ENCODE peak calls at places on chromosomes 5 and 9, in ten cellular contexts. One of them, this sample, is unnamed.
A peak's percentile ranks its signal among the peaks of the same experiment; 100 is the strongest.

GRCh38 chr9:33148367-33149019 is 18.6 kb downstream of the B4GALT1 start:
- DNase-seq in naive thymus-derived CD8-positive, alpha-beta T cell: no peak
- DNase-seq in EL: no peak
- DNase-seq in smooth muscle cell of the brain vasculature: no peak
- DNase-seq in choroid plexus epithelial cell: no peak
- DNase-seq in hepatocyte: no peak
- DNase-seq in posterior cingulate gyrus: no peak
- DNase-seq in CD8-positive, alpha-beta T cell: no peak
- DNase-seq in NCI-H524: no peak
- DNase-seq in aorta: no peak
- DNase-seq in this sample: no peak

GRCh38 chr5:54362992-54363630 is 52.7 kb upstream of the ARL15 start:
- DNase-seq in naive thymus-derived CD8-positive, alpha-beta T cell: no peak
- DNase-seq in EL: peak; percentile 58
- DNase-seq in smooth muscle cell of the brain vasculature: no peak
- DNase-seq in choroid plexus epithelial cell: no peak
- DNase-seq in hepatocyte: no peak
- DNase-seq in posterior cingulate gyrus: no peak
- DNase-seq in CD8-positive, alpha-beta T cell: no peak
- DNase-seq in NCI-H524: no peak
- DNase-seq in aorta: no peak
- DNase-seq in this sample: no peak

GRCh38 chr9:8074645-8075044 is 275.1 kb upstream of the DMAC1 start:
- DNase-seq in naive thymus-derived CD8-positive, alpha-beta T cell: no peak
- DNase-seq in EL: no peak
- DNase-seq in smooth muscle cell of the brain vasculature: no peak
- DNase-seq in choroid plexus epithelial cell: no peak
- DNase-seq in hepatocyte: no peak
- DNase-seq in posterior cingulate gyrus: no peak
- DNase-seq in CD8-positive, alpha-beta T cell: no peak
- DNase-seq in NCI-H524: no peak
- DNase-seq in aorta: no peak
- DNase-seq in this sample: no peak

GRCh38 chr5:180636403-180637075 is 12.9 kb downstream of the FLT4 start:
- DNase-seq in naive thymus-derived CD8-positive, alpha-beta T cell: no peak
- DNase-seq in EL: peak; percentile 76
- DNase-seq in smooth muscle cell of the brain vasculature: no peak
- DNase-seq in choroid plexus epithelial cell: peak; percentile 20
- DNase-seq in hepatocyte: no peak
- DNase-seq in posterior cingulate gyrus: no peak
- DNase-seq in CD8-positive, alpha-beta T cell: no peak
- DNase-seq in NCI-H524: no peak
- DNase-seq in aorta: peak; percentile 43
- DNase-seq in this sample: no peak

GRCh38 chr9:129174724-129175514 is 3.1 kb downstream of the IER5L start:
- DNase-seq in naive thymus-derived CD8-positive, alpha-beta T cell: peak; percentile 22
- DNase-seq in EL: peak; percentile 95
- DNase-seq in smooth muscle cell of the brain vasculature: no peak
- DNase-seq in choroid plexus epithelial cell: peak; percentile 91
- DNase-seq in hepatocyte: peak; percentile 94
- DNase-seq in posterior cingulate gyrus: peak; percentile 57
- DNase-seq in CD8-positive, alpha-beta T cell: peak; percentile 51
- DNase-seq in NCI-H524: peak; percentile 51
- DNase-seq in aorta: peak; percentile 95
- DNase-seq in this sample: no peak

GRCh38 chr9:10704720-10705119 is 91.9 kb upstream of the PTPRD start:
- DNase-seq in naive thymus-derived CD8-positive, alpha-beta T cell: no peak
- DNase-seq in EL: no peak
- DNase-seq in smooth muscle cell of the brain vasculature: no peak
- DNase-seq in choroid plexus epithelial cell: peak; percentile 77
- DNase-seq in hepatocyte: peak; percentile 19
- DNase-seq in posterior cingulate gyrus: no peak
- DNase-seq in CD8-positive, alpha-beta T cell: no peak
- DNase-seq in NCI-H524: no peak
- DNase-seq in aorta: no peak
- DNase-seq in this sample: no peak

GRCh38 chr5:171598279-171599152 is 179.1 kb downstream of the FGF18 start:
- DNase-seq in naive thymus-derived CD8-positive, alpha-beta T cell: no peak
- DNase-seq in EL: no peak
- DNase-seq in smooth muscle cell of the brain vasculature: no peak
- DNase-seq in choroid plexus epithelial cell: no peak
- DNase-seq in hepatocyte: no peak
- DNase-seq in posterior cingulate gyrus: no peak
- DNase-seq in CD8-positive, alpha-beta T cell: no peak
- DNase-seq in NCI-H524: no peak
- DNase-seq in aorta: no peak
- DNase-seq in this sample: no peak

GRCh38 chr5:126460459-126460858 is 37.2 kb downstream of the GRAMD2B start:
- DNase-seq in naive thymus-derived CD8-positive, alpha-beta T cell: no peak
- DNase-seq in EL: no peak
- DNase-seq in smooth muscle cell of the brain vasculature: no peak
- DNase-seq in choroid plexus epithelial cell: no peak
- DNase-seq in hepatocyte: no peak
- DNase-seq in posterior cingulate gyrus: peak; percentile 28
- DNase-seq in CD8-positive, alpha-beta T cell: no peak
- DNase-seq in NCI-H524: no peak
- DNase-seq in aorta: no peak
- DNase-seq in this sample: no peak

GRCh38 chr5:60332244-60333018 is 367.5 kb downstream of the DEPDC1B start:
- DNase-seq in naive thymus-derived CD8-positive, alpha-beta T cell: no peak
- DNase-seq in EL: peak; percentile 69
- DNase-seq in smooth muscle cell of the brain vasculature: no peak
- DNase-seq in choroid plexus epithelial cell: peak; percentile 56
- DNase-seq in hepatocyte: no peak
- DNase-seq in posterior cingulate gyrus: no peak
- DNase-seq in CD8-positive, alpha-beta T cell: no peak
- DNase-seq in NCI-H524: no peak
- DNase-seq in aorta: no peak
- DNase-seq in this sample: no peak

GRCh38 chr9:99285965-99286364 is 63.9 kb downstream of the SEC61B start:
- DNase-seq in naive thymus-derived CD8-positive, alpha-beta T cell: no peak
- DNase-seq in EL: no peak
- DNase-seq in smooth muscle cell of the brain vasculature: no peak
- DNase-seq in choroid plexus epithelial cell: no peak
- DNase-seq in hepatocyte: no peak
- DNase-seq in posterior cingulate gyrus: no peak
- DNase-seq in CD8-positive, alpha-beta T cell: no peak
- DNase-seq in NCI-H524: no peak
- DNase-seq in aorta: no peak
- DNase-seq in this sample: no peak

GRCh38 chr9:114363424-114363823 is 24.4 kb downstream of the AKNA start:
- DNase-seq in naive thymus-derived CD8-positive, alpha-beta T cell: no peak
- DNase-seq in EL: no peak
- DNase-seq in smooth muscle cell of the brain vasculature: no peak
- DNase-seq in choroid plexus epithelial cell: no peak
- DNase-seq in hepatocyte: no peak
- DNase-seq in posterior cingulate gyrus: no peak
- DNase-seq in CD8-positive, alpha-beta T cell: peak; percentile 65
- DNase-seq in NCI-H524: no peak
- DNase-seq in aorta: no peak
- DNase-seq in this sample: peak; percentile 34

GRCh38 chr5:38467353-38468040 is 88.9 kb downstream of the LIFR start:
- DNase-seq in naive thymus-derived CD8-positive, alpha-beta T cell: no peak
- DNase-seq in EL: peak; percentile 55
- DNase-seq in smooth muscle cell of the brain vasculature: peak; percentile 76
- DNase-seq in choroid plexus epithelial cell: peak; percentile 87
- DNase-seq in hepatocyte: no peak
- DNase-seq in posterior cingulate gyrus: peak; percentile 28
- DNase-seq in CD8-positive, alpha-beta T cell: no peak
- DNase-seq in NCI-H524: no peak
- DNase-seq in aorta: peak; percentile 92
- DNase-seq in this sample: no peak

GRCh38 chr5:91151947-91152346 is 231.2 kb downstream of the ARRDC3 start:
- DNase-seq in naive thymus-derived CD8-positive, alpha-beta T cell: no peak
- DNase-seq in EL: peak; percentile 89
- DNase-seq in smooth muscle cell of the brain vasculature: peak; percentile 33
- DNase-seq in choroid plexus epithelial cell: peak; percentile 98
- DNase-seq in hepatocyte: peak; percentile 62
- DNase-seq in posterior cingulate gyrus: no peak
- DNase-seq in CD8-positive, alpha-beta T cell: no peak
- DNase-seq in NCI-H524: no peak
- DNase-seq in aorta: no peak
- DNase-seq in this sample: no peak

GRCh38 chr5:80360914-80361444 is 41.2 kb downstream of the SPZ1 start:
- DNase-seq in naive thymus-derived CD8-positive, alpha-beta T cell: no peak
- DNase-seq in EL: no peak
- DNase-seq in smooth muscle cell of the brain vasculature: no peak
- DNase-seq in choroid plexus epithelial cell: no peak
- DNase-seq in hepatocyte: no peak
- DNase-seq in posterior cingulate gyrus: no peak
- DNase-seq in CD8-positive, alpha-beta T cell: no peak
- DNase-seq in NCI-H524: no peak
- DNase-seq in aorta: no peak
- DNase-seq in this sample: no peak

GRCh38 chr5:112787261-112787660 is 49.6 kb downstream of the APC start:
- DNase-seq in naive thymus-derived CD8-positive, alpha-beta T cell: no peak
- DNase-seq in EL: peak; percentile 43
- DNase-seq in smooth muscle cell of the brain vasculature: no peak
- DNase-seq in choroid plexus epithelial cell: peak; percentile 30
- DNase-seq in hepatocyte: no peak
- DNase-seq in posterior cingulate gyrus: no peak
- DNase-seq in CD8-positive, alpha-beta T cell: no peak
- DNase-seq in NCI-H524: no peak
- DNase-seq in aorta: no peak
- DNase-seq in this sample: no peak

GRCh38 chr9:126146254-126147145 is 180.1 kb upstream of the MVB12B start:
- DNase-seq in naive thymus-derived CD8-positive, alpha-beta T cell: no peak
- DNase-seq in EL: no peak
- DNase-seq in smooth muscle cell of the brain vasculature: no peak
- DNase-seq in choroid plexus epithelial cell: peak; percentile 12
- DNase-seq in hepatocyte: peak; percentile 78
- DNase-seq in posterior cingulate gyrus: no peak
- DNase-seq in CD8-positive, alpha-beta T cell: no peak
- DNase-seq in NCI-H524: peak; percentile 77
- DNase-seq in aorta: peak; percentile 57
- DNase-seq in this sample: no peak

GRCh38 chr9:120875954-120876841 is 790 bp downstream of the PHF19 start:
- DNase-seq in naive thymus-derived CD8-positive, alpha-beta T cell: peak; percentile 59
- DNase-seq in EL: peak; percentile 96
- DNase-seq in smooth muscle cell of the brain vasculature: peak; percentile 66
- DNase-seq in choroid plexus epithelial cell: peak; percentile 81
- DNase-seq in hepatocyte: peak; percentile 90
- DNase-seq in posterior cingulate gyrus: peak; percentile 82
- DNase-seq in CD8-positive, alpha-beta T cell: peak; percentile 82
- DNase-seq in NCI-H524: peak; percentile 71
- DNase-seq in aorta: peak; percentile 95
- DNase-seq in this sample: peak; percentile 69

GRCh38 chr5:172076783-172077244 is 70.4 kb upstream of the FBXW11 start:
- DNase-seq in naive thymus-derived CD8-positive, alpha-beta T cell: no peak
- DNase-seq in EL: peak; percentile 86
- DNase-seq in smooth muscle cell of the brain vasculature: no peak
- DNase-seq in choroid plexus epithelial cell: peak; percentile 82
- DNase-seq in hepatocyte: no peak
- DNase-seq in posterior cingulate gyrus: no peak
- DNase-seq in CD8-positive, alpha-beta T cell: no peak
- DNase-seq in NCI-H524: no peak
- DNase-seq in aorta: no peak
- DNase-seq in this sample: no peak

GRCh38 chr5:171463844-171464191 is 44.4 kb downstream of the FGF18 start:
- DNase-seq in naive thymus-derived CD8-positive, alpha-beta T cell: no peak
- DNase-seq in EL: no peak
- DNase-seq in smooth muscle cell of the brain vasculature: no peak
- DNase-seq in choroid plexus epithelial cell: no peak
- DNase-seq in hepatocyte: no peak
- DNase-seq in posterior cingulate gyrus: no peak
- DNase-seq in CD8-positive, alpha-beta T cell: no peak
- DNase-seq in NCI-H524: no peak
- DNase-seq in aorta: no peak
- DNase-seq in this sample: no peak

GRCh38 chr5:32504923-32505596 is 60.5 kb upstream of the ZFR start:
- DNase-seq in naive thymus-derived CD8-positive, alpha-beta T cell: no peak
- DNase-seq in EL: peak; percentile 87
- DNase-seq in smooth muscle cell of the brain vasculature: peak; percentile 95
- DNase-seq in choroid plexus epithelial cell: peak; percentile 98
- DNase-seq in hepatocyte: peak; percentile 83
- DNase-seq in posterior cingulate gyrus: peak; percentile 31
- DNase-seq in CD8-positive, alpha-beta T cell: no peak
- DNase-seq in NCI-H524: peak; percentile 100
- DNase-seq in aorta: no peak
- DNase-seq in this sample: no peak

GRCh38 chr9:18610956-18611355 is 137.0 kb downstream of the ADAMTSL1 start:
- DNase-seq in naive thymus-derived CD8-positive, alpha-beta T cell: no peak
- DNase-seq in EL: no peak
- DNase-seq in smooth muscle cell of the brain vasculature: no peak
- DNase-seq in choroid plexus epithelial cell: peak; percentile 27
- DNase-seq in hepatocyte: no peak
- DNase-seq in posterior cingulate gyrus: peak; percentile 20
- DNase-seq in CD8-positive, alpha-beta T cell: no peak
- DNase-seq in NCI-H524: no peak
- DNase-seq in aorta: no peak
- DNase-seq in this sample: no peak

GRCh38 chr9:68851657-68852056 is 146.6 kb downstream of the PIP5K1B start:
- DNase-seq in naive thymus-derived CD8-positive, alpha-beta T cell: no peak
- DNase-seq in EL: peak; percentile 6
- DNase-seq in smooth muscle cell of the brain vasculature: no peak
- DNase-seq in choroid plexus epithelial cell: no peak
- DNase-seq in hepatocyte: peak; percentile 9
- DNase-seq in posterior cingulate gyrus: no peak
- DNase-seq in CD8-positive, alpha-beta T cell: no peak
- DNase-seq in NCI-H524: no peak
- DNase-seq in aorta: no peak
- DNase-seq in this sample: no peak

GRCh38 chr9:110626109-110626829 is 42.3 kb upstream of the MUSK start:
- DNase-seq in naive thymus-derived CD8-positive, alpha-beta T cell: no peak
- DNase-seq in EL: peak; percentile 95
- DNase-seq in smooth muscle cell of the brain vasculature: peak; percentile 80
- DNase-seq in choroid plexus epithelial cell: peak; percentile 96
- DNase-seq in hepatocyte: no peak
- DNase-seq in posterior cingulate gyrus: no peak
- DNase-seq in CD8-positive, alpha-beta T cell: no peak
- DNase-seq in NCI-H524: no peak
- DNase-seq in aorta: no peak
- DNase-seq in this sample: no peak

GRCh38 chr5:60487885-60488425 is 212.0 kb downstream of the DEPDC1B start:
- DNase-seq in naive thymus-derived CD8-positive, alpha-beta T cell: no peak
- DNase-seq in EL: peak; percentile 14
- DNase-seq in smooth muscle cell of the brain vasculature: no peak
- DNase-seq in choroid plexus epithelial cell: peak; percentile 23
- DNase-seq in hepatocyte: peak; percentile 46
- DNase-seq in posterior cingulate gyrus: no peak
- DNase-seq in CD8-positive, alpha-beta T cell: no peak
- DNase-seq in NCI-H524: no peak
- DNase-seq in aorta: no peak
- DNase-seq in this sample: no peak

GRCh38 chr5:98770911-98771322 is 2.5 kb upstream of the RGMB start:
- DNase-seq in naive thymus-derived CD8-positive, alpha-beta T cell: no peak
- DNase-seq in EL: peak; percentile 55
- DNase-seq in smooth muscle cell of the brain vasculature: no peak
- DNase-seq in choroid plexus epithelial cell: peak; percentile 53
- DNase-seq in hepatocyte: no peak
- DNase-seq in posterior cingulate gyrus: no peak
- DNase-seq in CD8-positive, alpha-beta T cell: no peak
- DNase-seq in NCI-H524: no peak
- DNase-seq in aorta: no peak
- DNase-seq in this sample: no peak

GRCh38 chr5:143807401-143807800 is 4.6 kb upstream of the HMHB1 start:
- DNase-seq in naive thymus-derived CD8-positive, alpha-beta T cell: no peak
- DNase-seq in EL: no peak
- DNase-seq in smooth muscle cell of the brain vasculature: no peak
- DNase-seq in choroid plexus epithelial cell: no peak
- DNase-seq in hepatocyte: no peak
- DNase-seq in posterior cingulate gyrus: no peak
- DNase-seq in CD8-positive, alpha-beta T cell: no peak
- DNase-seq in NCI-H524: peak; percentile 56
- DNase-seq in aorta: no peak
- DNase-seq in this sample: no peak

GRCh38 chr9:133882849-133883248 is 109.3 kb downstream of the VAV2 start:
- DNase-seq in naive thymus-derived CD8-positive, alpha-beta T cell: no peak
- DNase-seq in EL: no peak
- DNase-seq in smooth muscle cell of the brain vasculature: no peak
- DNase-seq in choroid plexus epithelial cell: no peak
- DNase-seq in hepatocyte: no peak
- DNase-seq in posterior cingulate gyrus: no peak
- DNase-seq in CD8-positive, alpha-beta T cell: no peak
- DNase-seq in NCI-H524: peak; percentile 97
- DNase-seq in aorta: no peak
- DNase-seq in this sample: no peak

GRCh38 chr5:32692066-32692746 is 18.9 kb upstream of the NPR3 start:
- DNase-seq in naive thymus-derived CD8-positive, alpha-beta T cell: no peak
- DNase-seq in EL: peak; percentile 80
- DNase-seq in smooth muscle cell of the brain vasculature: no peak
- DNase-seq in choroid plexus epithelial cell: peak; percentile 83
- DNase-seq in hepatocyte: no peak
- DNase-seq in posterior cingulate gyrus: no peak
- DNase-seq in CD8-positive, alpha-beta T cell: no peak
- DNase-seq in NCI-H524: no peak
- DNase-seq in aorta: no peak
- DNase-seq in this sample: no peak

This sample was measured in central memory CD4-positive, alpha-beta T cell.